ENCODE peak calls at places on chromosomes 4 and X, in four cellular contexts. E is DMS 273 treated with DMSO at 0.1 percent for 48 hours, Z is iris pigment epithelial cell, C is WTC11. J is an unnamed sample.

GRCh38 chrX:69618803-69619202 is 2.9 kb downstream of the EDA start:
- DNase-seq in E (no peak), Z (peak; percentile 18), C (peak; percentile 8), J (no peak)

GRCh38 chrX:37998586-37999267 is 7.6 kb upstream of the SYTL5 start:
- DNase-seq in E (no peak), Z (peak; percentile 76), C (no peak), J (peak; percentile 76)

GRCh38 chrX:153921511-153922285 is 4.4 kb downstream of the ARHGAP4 start:
- DNase-seq in E (peak; percentile 29), Z (no peak), C (no peak), J (no peak)

GRCh38 chr4:24226667-24227066 is 336.8 kb upstream of the PPARGC1A start:
- DNase-seq in E (no peak), Z (no peak), C (no peak), J (peak; percentile 64)

GRCh38 chrX:42129541-42129940 is 206.2 kb upstream of the CASK start:
- DNase-seq in E (no peak), Z (no peak), C (no peak), J (no peak)

GRCh38 chrX:136170109-136170800 is 22.9 kb downstream of the FHL1 start:
- DNase-seq in E (no peak), Z (peak; percentile 54), C (no peak), J (peak; percentile 23)

GRCh38 chrX:20265221-20265725 is 1.4 kb downstream of the RPS6KA3 start:
- DNase-seq in E (peak; percentile 21), Z (peak; percentile 93), C (peak; percentile 12), J (peak; percentile 87)

GRCh38 chrX:49176421-49177326 is 5.0 kb downstream of the PLP2 start:
- DNase-seq in E (no peak), Z (no peak), C (no peak), J (no peak)

GRCh38 chr4:52750819-52751348 is 341 bp downstream of the ERVMER34-1 start:
- DNase-seq in E (no peak), Z (peak; percentile 4), C (peak; percentile 56), J (no peak)

GRCh38 chr4:73741140-73741749 is 876 bp downstream of the CXCL8 start:
- DNase-seq in E (no peak), Z (peak; percentile 51), C (no peak), J (no peak)

GRCh38 chr4:153538408-153539057 is 72.4 kb downstream of the TMEM131L start:
- DNase-seq in E (no peak), Z (no peak), C (no peak), J (no peak)

GRCh38 chrX:106608016-106608415 is 3.8 kb upstream of the RADX start:
- DNase-seq in E (no peak), Z (no peak), C (no peak), J (no peak)

GRCh38 chr4:20368926-20369325 is 117.2 kb downstream of the SLIT2 start:
- DNase-seq in E (no peak), Z (peak; percentile 40), C (no peak), J (peak; percentile 46)

GRCh38 chrX:115058276-115058675 is 40.9 kb upstream of the IL13RA2 start:
- DNase-seq in E (no peak), Z (peak; percentile 89), C (no peak), J (peak; percentile 87)

GRCh38 chr4:8191136-8191747 is 7.8 kb upstream of the SH3TC1 start:
- DNase-seq in E (no peak), Z (peak; percentile 86), C (no peak), J (peak; percentile 63)

GRCh38 chrX:47482065-47482511 is 934 bp downstream of the ZNF41 start:
- DNase-seq in E (no peak), Z (no peak), C (no peak), J (no peak)

GRCh38 chr4:1582227-1582626 is 101.9 kb downstream of the FAM53A start:
- DNase-seq in E (no peak), Z (no peak), C (no peak), J (no peak)

GRCh38 chrX:37986893-37987292 is 19.5 kb upstream of the SYTL5 start:
- DNase-seq in E (no peak), Z (peak; percentile 63), C (no peak), J (peak; percentile 66)

GRCh38 chr4:147837435-147837834 is 105.5 kb downstream of the ARHGAP10 start:
- DNase-seq in E (peak; percentile 9), Z (no peak), C (no peak), J (no peak)

GRCh38 chr4:26032142-26032541 is 118.1 kb downstream of the SMIM20 start:
- DNase-seq in E (no peak), Z (peak; percentile 67), C (no peak), J (peak; percentile 88)

GRCh38 chr4:140469806-140470733 is 28.0 kb downstream of the MGAT4D start:
- DNase-seq in E (no peak), Z (no peak), C (peak; percentile 43), J (no peak)

GRCh38 chr4:2662598-2662997 is 93.5 kb downstream of the TNIP2 start:
- DNase-seq in E (no peak), Z (peak; percentile 98), C (no peak), J (peak; percentile 86)

GRCh38 chr4:173490817-173491518 is 39.1 kb downstream of the HAND2 start:
- DNase-seq in E (no peak), Z (peak; percentile 68), C (no peak), J (peak; percentile 69)

GRCh38 chr4:7903686-7904085 is 36.0 kb downstream of the AFAP1 start:
- DNase-seq in E (no peak), Z (peak; percentile 65), C (no peak), J (peak; percentile 63)

GRCh38 chr4:138728566-138728965 is 287.0 kb upstream of the NOCT start:
- DNase-seq in E (peak; percentile 15), Z (no peak), C (no peak), J (no peak)

GRCh38 chr4:71441186-71442169 is 102.7 kb downstream of the SLC4A4 start:
- DNase-seq in E (no peak), Z (peak; percentile 43), C (no peak), J (peak; percentile 55)

GRCh38 chrX:109472939-109473713 is 8.8 kb downstream of the GUCY2F start:
- DNase-seq in E (no peak), Z (peak; percentile 51), C (peak; percentile 50), J (peak; percentile 49)

GRCh38 chr4:141132689-141133145 is 552 bp downstream of the RNF150 start:
- DNase-seq in E (no peak), Z (peak; percentile 16), C (peak; percentile 36), J (peak; percentile 39)

GRCh38 chr4:23920296-23920695 is 30.4 kb upstream of the PPARGC1A start:
- DNase-seq in E (no peak), Z (no peak), C (no peak), J (peak; percentile 66)